ENCODE peak calls at places on chromosome 13, in five cellular contexts. R is uterus, V is psoas muscle, P is hepatocyte, G is substantia nigra. I is an unnamed sample.
A peak's percentile ranks its signal among the peaks of the same experiment; 100 is the strongest.

GRCh38 chr13:30572859-30573275 is 44.9 kb upstream of the USPL1 start:
- DNase-seq in R (no peak), V (no peak), P (peak; percentile 34), G (no peak), I (no peak)

GRCh38 chr13:36453518-36453917 is 21.2 kb downstream of the CCNA1 start:
- DNase-seq in R (no peak), V (no peak), P (peak; percentile 37), G (no peak), I (no peak)

GRCh38 chr13:101452519-101453485 is at the start of gene ITGBL1:
- DNase-seq in R (no peak), V (peak; percentile 23), P (no peak), G (no peak), I (no peak)

GRCh38 chr13:72622546-72622945 is 104.9 kb downstream of the MZT1 start:
- DNase-seq in R (no peak), V (no peak), P (no peak), G (no peak), I (no peak)

GRCh38 chr13:105814219-105814901 is 721.1 kb downstream of the EFNB2 start:
- DNase-seq in R (no peak), V (no peak), P (no peak), G (no peak), I (peak; percentile 97)

GRCh38 chr13:50125556-50126377 is 110.5 kb downstream of the KCNRG start:
- DNase-seq in R (peak; percentile 92), V (peak; percentile 96), P (peak; percentile 96), G (peak; percentile 89), I (peak; percentile 33)

GRCh38 chr13:102726430-102726829 is 31.6 kb upstream of the METTL21C start:
- DNase-seq in R (no peak), V (no peak), P (no peak), G (no peak), I (no peak)

GRCh38 chr13:30905932-30906383 is at the start of gene MEDAG:
- DNase-seq in R (peak; percentile 81), V (peak; percentile 88), P (no peak), G (no peak), I (no peak)

GRCh38 chr13:98549006-98549727 is 27.7 kb downstream of the STK24 start:
- DNase-seq in R (no peak), V (no peak), P (no peak), G (no peak), I (peak; percentile 41)

GRCh38 chr13:112940236-112940635 is 28.8 kb upstream of the MCF2L start:
- DNase-seq in R (no peak), V (no peak), P (no peak), G (peak; percentile 66), I (no peak)

GRCh38 chr13:36345438-36346221 is 564 bp downstream of the SPART start:
- DNase-seq in R (peak; percentile 85), V (peak; percentile 65), P (peak; percentile 84), G (peak; percentile 52), I (no peak)

GRCh38 chr13:109816979-109817275 is 30.5 kb upstream of the IRS2 start:
- DNase-seq in R (no peak), V (no peak), P (no peak), G (no peak), I (no peak)
- H3K27ac ChIP-seq in R (no peak overlapping the region), V (no peak overlapping the region), P (no peak overlapping the region), G (no peak overlapping the region), I (no peak overlapping the region)

GRCh38 chr13:48431987-48432615 is 19.2 kb upstream of the LPAR6 start:
- DNase-seq in R (no peak), V (no peak), P (no peak), G (no peak), I (no peak)
- H3K27ac ChIP-seq in R (peak overlapping the region; percentile 82), V (peak overlapping the region; percentile 48), P (no peak overlapping the region), G (no peak overlapping the region), I (no peak overlapping the region)

GRCh38 chr13:38518328-38518727 is 168.5 kb upstream of the FREM2 start:
- DNase-seq in R (no peak), V (no peak), P (no peak), G (no peak), I (no peak)
- H3K27ac ChIP-seq in R (no peak overlapping the region), V (no peak overlapping the region), P (no peak overlapping the region), G (no peak overlapping the region), I (no peak overlapping the region)

GRCh38 chr13:20356437-20356836 is 124.3 kb upstream of the GJB6 start:
- DNase-seq in R (no peak), V (no peak), P (no peak), G (no peak), I (no peak)

GRCh38 chr13:20360041-20360491 is 127.9 kb upstream of the GJB6 start:
- DNase-seq in R (no peak), V (no peak), P (no peak), G (no peak), I (peak; percentile 86)

GRCh38 chr13:20360835-20361412 is 128.8 kb upstream of the GJB6 start:
- DNase-seq in R (no peak), V (no peak), P (no peak), G (no peak), I (no peak)

GRCh38 chr13:20359335-20359734 is 127.2 kb upstream of the GJB6 start:
- DNase-seq in R (no peak), V (no peak), P (no peak), G (no peak), I (peak; percentile 99)

GRCh38 chr13:20358022-20358421 is 125.9 kb upstream of the GJB6 start:
- DNase-seq in R (no peak), V (no peak), P (no peak), G (no peak), I (no peak)
- H3K27ac ChIP-seq in R (no peak overlapping the region), V (no peak overlapping the region), P (no peak overlapping the region), G (no peak overlapping the region), I (no peak overlapping the region)

GRCh38 chr13:110200276-110200675 is 106.7 kb downstream of the COL4A1 start:
- DNase-seq in R (no peak), V (no peak), P (no peak), G (no peak), I (no peak)
- H3K27ac ChIP-seq in R (no peak overlapping the region), V (no peak overlapping the region), P (no peak overlapping the region), G (no peak overlapping the region), I (no peak overlapping the region)

GRCh38 chr13:32428581-32429072 is 697 bp upstream of the N4BP2L1 start:
- DNase-seq in R (no peak), V (no peak), P (no peak), G (no peak), I (no peak)
- H3K27ac ChIP-seq in R (peak overlapping the region; percentile 93), V (peak overlapping the region; percentile 88), P (peak overlapping the region; percentile 88), G (peak overlapping the region; percentile 83), I (no peak overlapping the region)

GRCh38 chr13:43786472-43786765 is 353 bp downstream of the ENOX1 start:
- DNase-seq in R (no peak), V (no peak), P (no peak), G (no peak), I (no peak)
- H3K27ac ChIP-seq in R (peak overlapping the region; percentile 89), V (peak overlapping the region; percentile 70), P (peak overlapping the region; percentile 14), G (peak overlapping the region; percentile 86), I (no peak overlapping the region)

GRCh38 chr13:23509781-23510543 is 60.2 kb upstream of the TNFRSF19 start:
- DNase-seq in R (no peak), V (no peak), P (no peak), G (no peak), I (no peak)

GRCh38 chr13:23505007-23505406 is 65.2 kb upstream of the TNFRSF19 start:
- DNase-seq in R (no peak), V (no peak), P (no peak), G (no peak), I (no peak)

GRCh38 chr13:23504188-23504587 is 66.0 kb upstream of the TNFRSF19 start:
- DNase-seq in R (no peak), V (no peak), P (no peak), G (no peak), I (no peak)

GRCh38 chr13:23506071-23506820 is 64.0 kb upstream of the TNFRSF19 start:
- DNase-seq in R (no peak), V (no peak), P (no peak), G (no peak), I (no peak)

DNA sequence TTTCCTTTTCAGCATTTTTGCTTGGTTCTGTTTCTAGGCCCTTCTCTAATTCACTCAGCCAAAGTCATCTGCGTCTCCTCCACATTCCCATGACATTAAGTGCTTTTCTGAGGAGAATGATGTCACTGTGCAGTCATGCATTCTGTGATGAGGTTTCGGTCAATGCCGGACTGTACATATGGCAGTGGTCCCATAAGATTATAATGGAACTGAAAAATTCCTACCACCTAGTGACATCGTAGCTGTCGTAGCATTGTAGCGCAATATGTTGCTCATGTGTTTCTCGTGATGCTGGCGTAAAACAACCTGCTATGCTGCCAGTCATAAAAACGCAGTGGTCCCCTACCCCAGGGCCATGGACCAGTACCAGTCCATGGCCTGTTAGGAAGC is 63.4 kb upstream of the TNFRSF19 start:
- DNase-seq in R (peak; percentile 26), V (no peak), P (peak; percentile 21), G (no peak), I (no peak)
- H3K27ac ChIP-seq in R (peak overlapping the region; percentile 69), V (no peak overlapping the region), P (peak overlapping the region; percentile 56), G (no peak overlapping the region), I (no peak overlapping the region)

GRCh38 chr13:97266734-97267417 is 44.7 kb downstream of the MBNL2 start:
- DNase-seq in R (no peak), V (no peak), P (no peak), G (no peak), I (no peak)
- H3K27ac ChIP-seq in R (peak overlapping the region; percentile 55), V (no peak overlapping the region), P (peak overlapping the region; percentile 62), G (peak overlapping the region; percentile 12), I (no peak overlapping the region)

GRCh38 chr13:19985219-19985556 is 26.7 kb downstream of the ZMYM2 start:
- DNase-seq in R (no peak), V (no peak), P (no peak), G (no peak), I (no peak)
- H3K27ac ChIP-seq in R (no peak overlapping the region), V (no peak overlapping the region), P (no peak overlapping the region), G (no peak overlapping the region), I (no peak overlapping the region)

I was measured in epithelial cell of prostate.